ENCODE peak calls at places on chromosomes 13 and 19, in nine cellular contexts. X is endodermal cell, U is psoas muscle, E is hepatocyte, L is uterus, Q is astrocyte, I is dorsolateral prefrontal cortex, N is cardiac muscle cell, V is left ventricle myocardium inferior. Z is an unnamed sample.

GRCh38 chr19:29366757-29367156 is 153.8 kb upstream of the UQCRFS1 start:
- DNase-seq in X (peak), U (no peak), E (no peak), L (no peak), Q (no peak), I (no peak), N (no peak), V (no peak), Z (no peak)

GRCh38 chr19:53094749-53095575 is 8.3 kb downstream of the ZNF160 start:
- DNase-seq in X (peak), U (no peak), E (peak), L (no peak), Q (no peak), I (no peak), N (no peak), V (no peak), Z (no peak)

GRCh38 chr19:45591004-45591637 is 6.5 kb upstream of the OPA3 start:
- DNase-seq in X (peak), U (peak), E (peak), L (no peak), Q (no peak), I (no peak), N (no peak), V (no peak), Z (peak)

GRCh38 chr13:29540334-29540733 is 55.2 kb downstream of the SLC7A1 start:
- DNase-seq in X (no peak), U (no peak), E (no peak), L (no peak), Q (peak), I (no peak), N (no peak), V (no peak), Z (no peak)

GRCh38 chr19:48636859-48637448 is at the start of gene DBP:
- DNase-seq in X (peak), U (no peak), E (peak), L (no peak), Q (no peak), I (no peak), N (no peak), V (peak), Z (no peak)

GRCh38 chr19:15268192-15268927 is 36.1 kb upstream of the EPHX3 start:
- DNase-seq in X (no peak), U (no peak), E (no peak), L (no peak), Q (no peak), I (no peak), N (no peak), V (no peak), Z (no peak)

GRCh38 chr19:6501740-6502648 is at the start of gene TUBB4A:
- DNase-seq in X (peak), U (peak), E (peak), L (no peak), Q (no peak), I (peak), N (no peak), V (peak), Z (no peak)

GRCh38 chr13:100633461-100633860 is 41.1 kb downstream of the TMTC4 start:
- DNase-seq in X (no peak), U (no peak), E (no peak), L (no peak), Q (peak), I (no peak), N (peak), V (no peak), Z (peak)

GRCh38 chr19:48737360-48737998 is 2.9 kb downstream of the RASIP1 start:
- DNase-seq in X (peak), U (no peak), E (no peak), L (no peak), Q (no peak), I (no peak), N (peak), V (no peak), Z (no peak)

DNA sequence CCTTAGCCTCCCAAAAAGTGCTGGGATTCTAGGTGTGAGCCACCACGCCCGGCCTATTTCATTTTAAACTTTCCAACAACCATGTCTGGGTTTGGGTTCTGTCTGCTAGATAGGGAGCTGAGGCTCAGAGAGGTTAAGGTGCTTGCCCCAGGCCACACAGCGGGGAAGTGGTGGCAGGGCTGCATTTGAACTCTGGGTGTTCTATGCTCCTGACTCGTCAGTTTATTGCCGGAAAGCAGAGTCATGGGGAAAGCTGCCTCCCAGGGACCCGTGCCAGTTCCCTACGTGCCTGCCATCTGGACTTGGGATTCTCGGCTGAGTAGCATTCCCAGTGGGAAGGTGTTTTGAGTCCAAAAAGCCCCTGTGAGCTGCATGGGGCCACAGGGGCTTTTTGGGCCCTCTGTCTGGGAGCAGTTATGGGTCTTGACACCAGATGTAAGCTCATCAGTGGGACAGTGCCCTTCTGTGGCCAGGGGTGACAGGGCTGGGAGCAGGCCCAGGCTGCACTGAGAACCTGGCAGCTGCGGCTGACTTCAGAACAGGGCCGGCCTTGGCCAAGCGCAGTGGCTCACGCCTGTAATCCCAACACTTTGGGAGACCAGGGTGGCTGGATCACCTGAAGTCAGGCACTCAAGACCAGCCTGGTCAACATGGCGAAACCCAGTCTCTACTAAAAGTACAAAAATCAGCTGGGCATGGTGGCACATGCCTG is 10.9 kb downstream of the RFX1 start:
- DNase-seq in X (no peak), U (peak), E (no peak), L (no peak), Q (no peak), I (no peak), N (peak), V (peak), Z (no peak)
- H3K4me3 ChIP-seq in X (no peak), U (no peak), E (no peak), L (no peak), Q (no peak), I (no peak), N (no peak), V (no peak), Z (no peak)

GRCh38 chr19:56162258-56162657 is 13.6 kb upstream of the GALP start:
- DNase-seq in X (no peak), U (no peak), E (peak), L (no peak), Q (peak), I (no peak), N (peak), V (no peak), Z (peak)
- TF ChIP-seq CTCF in X (no peak), U (no peak), E (no peak), L (no peak), Q (no peak), I (no peak), N (no peak), V (no peak), Z (no peak)

GRCh38 chr13:79407349-79407979 is 1.4 kb upstream of the RBM26 start:
- DNase-seq in X (no peak), U (no peak), E (no peak), L (no peak), Q (no peak), I (no peak), N (no peak), V (no peak), Z (no peak)
- H3K4me3 ChIP-seq in X (peak), U (peak), E (peak), L (no peak), Q (no peak), I (no peak), N (no peak), V (peak), Z (no peak)

GRCh38 chr19:803686-804418 is 6.6 kb downstream of the PTBP1 start:
- DNase-seq in X (peak), U (no peak), E (no peak), L (no peak), Q (no peak), I (no peak), N (no peak), V (no peak), Z (no peak)

GRCh38 chr19:804419-805160 is 7.3 kb downstream of the PTBP1 start:
- DNase-seq in X (no peak), U (peak), E (no peak), L (no peak), Q (no peak), I (no peak), N (no peak), V (no peak), Z (no peak)

GRCh38 chr19:805600-806550 is 8.6 kb downstream of the PTBP1 start:
- DNase-seq in X (peak), U (peak), E (no peak), L (no peak), Q (no peak), I (no peak), N (no peak), V (no peak), Z (no peak)

GRCh38 chr19:806815-807421 is 9.7 kb downstream of the PTBP1 start:
- DNase-seq in X (peak), U (no peak), E (no peak), L (no peak), Q (no peak), I (no peak), N (no peak), V (no peak), Z (no peak)

DNA sequence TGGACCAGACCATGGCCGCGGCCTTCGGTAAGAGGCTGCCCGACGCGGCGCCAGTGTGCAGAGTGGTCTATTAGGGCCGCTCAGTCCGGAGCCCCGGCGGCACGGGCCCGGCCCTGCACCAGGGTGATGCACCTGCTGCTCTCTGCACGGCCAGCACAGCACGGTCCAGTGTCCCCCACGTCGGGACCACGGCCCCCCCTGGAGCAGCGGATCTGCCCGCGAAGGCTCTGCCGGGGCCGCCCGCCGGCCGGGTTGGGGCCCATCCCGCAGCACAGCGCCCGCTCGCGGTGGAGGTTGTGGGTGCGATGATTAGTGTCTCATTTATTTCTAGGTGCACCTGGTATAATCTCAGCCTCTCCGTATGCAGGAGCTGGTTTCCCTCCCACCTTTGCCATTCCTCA is 7.9 kb downstream of the PTBP1 start:
- DNase-seq in X (no peak), U (no peak), E (no peak), L (no peak), Q (no peak), I (no peak), N (no peak), V (no peak), Z (no peak)
- TF ChIP-seq CTCF in X (no peak), U (no peak), E (no peak), L (no peak), Q (no peak), I (no peak), N (no peak), V (no peak), Z (no peak)

GRCh38 chr19:17796838-17797168 is 1.9 kb downstream of the B3GNT3 start:
- DNase-seq in X (no peak), U (no peak), E (no peak), L (no peak), Q (no peak), I (no peak), N (no peak), V (no peak), Z (no peak)
- H3K4me3 ChIP-seq in X (no peak), U (no peak), E (no peak), L (no peak), Q (no peak), I (no peak), N (no peak), V (no peak), Z (no peak)